ENCODE peak calls at places on chromosomes 4 and X, in five cellular contexts. I is tibial nerve, M is IMR-90, O is body of pancreas, K is Peyer's patch. S is an unnamed sample.

GRCh38 chrX:38634665-38635064 is 73.3 kb downstream of the TSPAN7 start:
- DNase-seq in M (no peak), I (no peak), O (no peak), K (no peak), S (no peak)

GRCh38 chrX:151753313-151754041 is 18.9 kb downstream of the CNGA2 start:
- DNase-seq in M (peak; percentile 2), I (peak; percentile 34), K (no peak), O (peak; percentile 54), S (peak; percentile 66)

GRCh38 chrX:9663216-9663615 is 102.4 kb downstream of the GPR143 start:
- DNase-seq in K (no peak), O (no peak), M (no peak), I (no peak), S (no peak)

GRCh38 chrX:16212024-16212423 is 44.7 kb downstream of the MAGEB17 start:
- DNase-seq in K (no peak), M (peak; percentile 33), I (no peak), O (no peak), S (no peak)

GRCh38 chr4:139593091-139593564 is 37.1 kb upstream of the SETD7 start:
- DNase-seq in K (no peak), M (peak; percentile 92), O (no peak), I (no peak), S (peak; percentile 26)

GRCh38 chr4:54658321-54659093 is 750 bp downstream of the KIT start:
- DNase-seq in I (peak; percentile 10), M (peak; percentile 36), K (no peak), O (peak; percentile 57), S (peak; percentile 41)

GRCh38 chrX:30414144-30414543 is 105.0 kb upstream of the NR0B1 start:
- DNase-seq in K (no peak), I (no peak), M (no peak), O (no peak), S (no peak)

GRCh38 chr4:31674313-31674947 is 954.3 kb downstream of the PCDH7 start:
- DNase-seq in I (no peak), M (peak; percentile 8), O (no peak), K (no peak), S (peak; percentile 19)

GRCh38 chr4:147682755-147683154 is 1.2 kb downstream of the PRMT9 start:
- DNase-seq in O (no peak), M (peak; percentile 56), K (no peak), I (no peak), S (no peak)

GRCh38 chr4:145231906-145232700 is 51.7 kb upstream of the OTUD4 start:
- DNase-seq in I (no peak), K (no peak), M (peak; percentile 65), O (no peak), S (no peak)

GRCh38 chr4:1720163-1720983 is 750 bp downstream of the TMEM129 start:
- DNase-seq in K (peak; percentile 45), O (no peak), M (peak; percentile 28), I (no peak), S (peak; percentile 61)

DNA sequence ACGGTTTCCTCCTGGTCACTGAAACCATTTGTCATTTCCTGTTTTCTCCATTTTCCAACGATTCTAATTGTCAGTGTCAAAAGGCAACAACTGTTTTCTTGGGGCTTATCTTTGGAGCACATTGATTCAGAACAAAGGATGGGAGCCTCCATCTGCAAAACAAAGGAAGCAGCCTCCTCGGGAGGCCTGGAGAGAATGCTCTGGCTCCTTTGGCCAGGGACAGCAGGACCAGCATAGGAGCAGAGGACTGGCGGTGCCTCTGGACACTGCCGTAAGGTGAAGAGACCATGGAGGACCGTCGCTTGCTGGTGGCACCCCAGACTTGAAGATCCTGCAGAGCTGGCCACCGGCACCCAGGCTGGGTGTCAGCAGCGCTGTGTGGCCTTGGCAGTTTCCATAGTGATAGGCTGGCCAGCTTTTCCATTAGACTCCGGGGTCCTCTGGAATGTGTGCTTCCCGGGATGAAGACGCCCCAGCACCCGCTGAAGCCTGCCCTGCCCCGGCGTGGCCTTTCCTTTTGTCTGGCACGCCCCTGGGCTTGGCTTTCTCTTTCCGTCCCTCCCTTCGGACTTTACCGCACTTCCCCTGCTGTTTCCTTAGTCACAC is 61.1 kb upstream of the MTM1 start:
- DNase-seq in M (no peak), O (peak; percentile 54), I (no peak), K (no peak), S (no peak)
- H3K4me3 ChIP-seq in M (no peak overlapping the region), O (no peak overlapping the region), I (no peak overlapping the region), K (no peak overlapping the region), S (no peak overlapping the region)

DNA sequence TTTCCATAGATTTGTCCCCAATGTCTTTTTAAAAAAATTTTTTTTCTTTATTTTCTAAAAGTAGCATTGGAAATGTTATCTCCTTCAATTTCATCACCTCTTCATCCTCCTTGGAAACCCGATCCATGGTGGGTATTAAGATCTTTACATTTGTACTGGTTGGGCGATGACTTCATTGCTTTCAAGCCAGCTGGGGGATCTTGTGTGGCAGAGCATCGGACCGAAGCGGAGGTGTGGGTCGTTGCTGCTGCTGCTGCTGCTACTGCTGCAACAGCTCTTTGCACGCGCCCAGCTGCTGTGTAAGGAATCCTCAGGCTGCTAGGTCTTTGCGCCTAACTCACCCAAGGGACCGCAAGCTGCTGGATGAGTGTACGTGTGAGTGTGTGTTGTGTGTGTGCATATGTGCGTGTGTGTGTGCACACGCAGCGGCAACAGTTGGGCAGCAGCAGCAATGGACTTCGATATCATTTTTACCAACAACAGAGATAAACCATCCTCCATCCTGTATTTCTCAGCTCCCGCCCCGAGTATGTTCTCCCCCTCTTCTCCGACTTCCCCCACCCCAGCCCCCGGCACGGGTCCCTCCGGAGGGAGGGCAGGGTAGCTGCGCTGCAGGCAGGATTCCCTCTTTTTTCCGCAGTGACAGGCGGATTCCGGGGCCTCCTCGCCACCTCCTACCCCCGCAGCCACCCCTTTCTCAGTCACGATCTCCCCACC is 768 bp upstream of the CDKL5 start:
- DNase-seq in I (no peak), O (peak; percentile 18), K (peak; percentile 38), M (peak; percentile 70), S (peak; percentile 33)
- H3K27ac ChIP-seq in I (peak overlapping the region; percentile 56), O (no peak overlapping the region), K (peak overlapping the region; percentile 64), M (peak overlapping the region; percentile 96), S (no peak overlapping the region)

DNA sequence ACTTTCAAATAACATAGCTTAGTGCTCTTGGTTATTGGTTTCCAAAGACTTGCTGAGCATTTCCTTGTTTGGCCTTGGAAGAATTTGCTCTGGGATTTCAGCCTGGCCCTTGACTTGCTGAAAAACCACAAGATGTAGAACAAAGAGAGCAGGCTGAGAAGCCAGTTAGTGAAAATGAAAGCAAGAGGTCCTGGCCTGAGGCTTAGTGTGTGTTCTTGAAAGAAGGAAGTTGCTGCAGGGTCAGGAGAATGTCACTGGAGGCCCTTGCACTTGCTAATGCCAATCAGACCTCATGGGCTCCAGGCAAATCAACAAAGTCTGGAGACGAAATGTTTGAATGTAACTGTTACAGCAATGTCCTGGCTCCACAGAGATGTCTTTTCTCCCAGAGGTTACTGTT is 79.4 kb downstream of the SYNPO2 start:
- DNase-seq in K (peak; percentile 37), I (peak; percentile 78), O (no peak), M (peak; percentile 87), S (peak; percentile 79)
- TF ChIP-seq POLR2A in K (no peak), I (no peak), O (no peak), M (no peak), S (no peak)

GRCh38 chr4:40858946-40859345 is 109.2 kb downstream of the NSUN7 start:
- DNase-seq in M (no peak), K (no peak), I (no peak), O (no peak), S (no peak)

GRCh38 chr4:40856836-40857362 is 107.1 kb downstream of the NSUN7 start:
- DNase-seq in K (peak; percentile 59), O (peak; percentile 52), I (peak; percentile 16), M (peak; percentile 38), S (peak; percentile 86)
- H3K4me3 ChIP-seq in K (peak overlapping the region; percentile 19), O (no peak overlapping the region), I (peak overlapping the region; percentile 23), M (peak overlapping the region; percentile 19), S (peak overlapping the region; percentile 42)

GRCh38 chr4:61401771-61402170 is 201.6 kb downstream of the ADGRL3 start:
- DNase-seq in I (no peak), M (no peak), K (no peak), O (no peak), S (no peak)
- H3K27ac ChIP-seq in I (no peak overlapping the region), M (no peak overlapping the region), K (no peak overlapping the region), O (no peak overlapping the region), S (no peak overlapping the region)

GRCh38 chrX:130401415-130402210 is at the start of gene RBMX2:
- DNase-seq in O (peak; percentile 76), M (peak; percentile 61), K (peak; percentile 62), I (peak; percentile 33), S (peak; percentile 80)
- TF ChIP-seq POLR2A in O (peak; percentile 72), M (no peak), K (peak; percentile 59), I (peak; percentile 68), S (no peak)